ENCODE peak calls at places on chromosome 5, in four cellular contexts. U, O, D and E are unnamed samples.

GRCh38 chr5:126778675-126779403 is 1.9 kb downstream of the LMNB1 start:
- DNase-seq in U (no peak), D (peak; percentile 54), O (no peak), E (no peak)

GRCh38 chr5:133847301-133847700 is 121.1 kb downstream of the C5orf15 start:
- DNase-seq in D (no peak), O (no peak), U (no peak), E (no peak)

GRCh38 chr5:43044181-43044914 is 4.2 kb upstream of the ANXA2R start:
- DNase-seq in D (no peak), U (no peak), O (no peak), E (no peak)

GRCh38 chr5:90233496-90233895 is 176.1 kb downstream of the CETN3 start:
- DNase-seq in D (no peak), O (no peak), U (no peak), E (no peak)

GRCh38 chr5:3310551-3311340 is 284.9 kb upstream of the IRX1 start:
- DNase-seq in D (no peak), O (no peak), U (peak; percentile 2), E (no peak)

GRCh38 chr5:30392897-30393296 is 800.6 kb upstream of the CDH6 start:
- DNase-seq in O (no peak), U (no peak), D (no peak), E (no peak)

GRCh38 chr5:137822158-137822764 is 45.4 kb upstream of the MYOT start:
- DNase-seq in O (no peak), U (peak; percentile 53), D (peak; percentile 41), E (peak; percentile 65)

GRCh38 chr5:176902911-176903664 is 3.9 kb upstream of the HK3 start:
- DNase-seq in U (peak; percentile 21), O (no peak), D (no peak), E (no peak)

GRCh38 chr5:109347252-109347888 is 62.4 kb downstream of the PJA2 start:
- DNase-seq in O (no peak), D (no peak), U (no peak), E (no peak)

GRCh38 chr5:6743161-6743560 is 29.9 kb downstream of the TENT4A start:
- DNase-seq in O (no peak), D (no peak), U (no peak), E (no peak)
- TF ChIP-seq SP1 in O (no peak), D (no peak), U (no peak), E (no peak)

DNA sequence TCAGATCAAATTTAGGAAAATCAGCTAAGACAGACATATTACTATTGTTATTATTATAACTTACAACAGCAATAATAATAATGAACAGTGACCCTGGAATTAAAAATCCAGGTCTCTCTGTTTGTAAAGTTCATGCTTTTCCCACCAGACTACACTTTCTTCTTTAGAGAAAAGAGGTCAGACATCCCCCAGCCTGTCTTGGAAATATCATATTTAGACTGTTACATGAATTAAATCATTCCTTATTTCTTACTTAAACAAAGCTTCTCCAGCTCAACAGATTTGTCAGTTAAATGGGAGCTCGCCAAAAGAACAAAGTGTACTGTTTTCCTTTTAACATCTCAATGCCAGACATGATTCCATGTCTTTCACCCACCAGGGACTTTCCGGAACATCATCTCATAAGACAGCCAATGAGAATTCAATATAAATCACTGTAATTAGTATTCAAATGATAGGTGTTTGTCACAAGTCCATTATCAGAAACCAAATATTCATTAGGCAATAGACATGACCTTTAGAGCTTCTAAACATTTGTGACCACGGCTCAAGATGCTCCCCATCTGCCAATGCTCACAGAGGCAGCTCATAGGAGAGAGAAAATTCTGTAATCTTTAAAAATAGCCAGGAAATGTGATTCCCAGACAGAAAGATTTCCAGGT is 351.9 kb downstream of the ENC1 start:
- DNase-seq in D (no peak), U (no peak), O (no peak), E (no peak)
- TF ChIP-seq FOXK2 in D (no peak), U (no peak), O (no peak), E (no peak)

GRCh38 chr5:156474251-156474650 is 147.3 kb downstream of the SGCD start:
- DNase-seq in O (no peak), D (no peak), U (no peak), E (no peak)
- TF ChIP-seq SP1 in O (no peak), D (no peak), U (no peak), E (no peak)

DNA sequence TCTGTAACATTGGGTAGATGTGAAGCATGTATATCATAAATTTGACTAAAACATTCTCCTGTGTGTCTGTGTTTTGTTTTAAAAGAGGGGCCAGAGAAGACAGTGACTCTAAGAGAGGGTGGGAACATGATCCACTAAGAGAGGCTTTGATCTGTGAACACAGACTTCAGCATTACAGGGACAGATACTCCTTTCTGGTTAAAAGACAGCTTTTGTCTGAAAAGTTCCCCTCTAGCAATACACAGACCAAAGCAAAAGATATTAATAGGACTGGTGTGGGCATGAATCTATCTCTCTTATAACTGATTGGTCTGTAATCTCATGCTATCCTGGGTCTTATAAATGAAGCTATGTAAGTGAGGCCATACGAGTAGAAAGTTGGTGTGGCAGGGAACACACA is 150.9 kb downstream of the NUDT12 start:
- DNase-seq in O (no peak), U (no peak), D (no peak), E (no peak)
- TF ChIP-seq FOXK2 in O (no peak), U (no peak), D (no peak), E (no peak)